ENCODE peak calls at places on chromosomes 5 and 9, in seven cellular contexts. P is fibroblast of lung; K is CD8-positive, alpha-beta memory T cell; N is psoas muscle; O is Peyer's patch; R is naive thymus-derived CD4-positive, alpha-beta T cell; J is left lung. W is an unnamed sample.

GRCh38 chr5:134242146-134242545 is 16.3 kb upstream of the PPP2CA start:
- DNase-seq in P (peak; percentile 92), K (no peak), N (peak; percentile 72), O (no peak), R (no peak), J (no peak), W (no peak)

GRCh38 chr9:73565833-73566465 is 414.3 kb downstream of the ANXA1 start:
- DNase-seq in P (peak; percentile 75), K (no peak), N (no peak), O (no peak), R (no peak), J (no peak), W (no peak)

GRCh38 chr5:14705556-14705955 is 41.0 kb downstream of the OTULIN start:
- DNase-seq in P (no peak), K (no peak), N (no peak), O (no peak), R (no peak), J (no peak), W (no peak)

GRCh38 chr5:95261369-95262175 is 23.3 kb downstream of the MCTP1 start:
- DNase-seq in P (peak; percentile 18), K (no peak), N (no peak), O (no peak), R (no peak), J (no peak), W (no peak)

GRCh38 chr9:20701058-20701457 is 17.0 kb downstream of the FOCAD start:
- DNase-seq in P (peak; percentile 10), K (no peak), N (no peak), O (no peak), R (no peak), J (no peak), W (no peak)

GRCh38 chr5:171261361-171261760 is 47.7 kb upstream of the TLX3 start:
- DNase-seq in P (no peak), K (no peak), N (no peak), O (no peak), R (no peak), J (no peak), W (no peak)

GRCh38 chr9:21744320-21744719 is 58.1 kb upstream of the MTAP start:
- DNase-seq in P (no peak), K (no peak), N (no peak), O (no peak), R (no peak), J (no peak), W (no peak)

GRCh38 chr9:76456202-76456926 is 2.6 kb upstream of the GCNT1 start:
- DNase-seq in P (peak; percentile 73), K (peak; percentile 56), N (no peak), O (peak; percentile 79), R (peak; percentile 43), J (no peak), W (peak; percentile 25)

GRCh38 chr5:115601709-115602584 is at the start of gene TICAM2:
- DNase-seq in P (peak; percentile 83), K (peak; percentile 74), N (peak; percentile 81), O (peak; percentile 85), R (peak; percentile 58), J (peak; percentile 93), W (peak; percentile 47)

GRCh38 chr5:118008779-118009178 is 979.6 kb downstream of the DTWD2 start:
- DNase-seq in P (no peak), K (no peak), N (no peak), O (no peak), R (no peak), J (no peak), W (no peak)

GRCh38 chr9:120935383-120935857 is 8.8 kb upstream of the TRAF1 start:
- DNase-seq in P (peak; percentile 86), K (no peak), N (peak; percentile 95), O (peak; percentile 94), R (no peak), J (peak; percentile 93), W (no peak)

GRCh38 chr5:172441262-172441751 is 13.0 kb downstream of the SH3PXD2B start:
- DNase-seq in P (no peak), K (no peak), N (peak; percentile 74), O (no peak), R (no peak), J (peak; percentile 39), W (no peak)

GRCh38 chr9:87137718-87138117 is 190.4 kb upstream of the GAS1 start:
- DNase-seq in P (no peak), K (no peak), N (no peak), O (no peak), R (no peak), J (no peak), W (no peak)

GRCh38 chr9:83231039-83231438 is 168.1 kb upstream of the RASEF start:
- DNase-seq in P (no peak), K (no peak), N (no peak), O (no peak), R (no peak), J (no peak), W (no peak)

GRCh38 chr9:83059417-83059816 is 3.5 kb downstream of the RASEF start:
- DNase-seq in P (no peak), K (no peak), N (no peak), O (no peak), R (no peak), J (no peak), W (no peak)

GRCh38 chr9:122364783-122365150 is 6.1 kb upstream of the PTGS1 start:
- DNase-seq in P (no peak), K (no peak), N (peak; percentile 73), O (no peak), R (no peak), J (no peak), W (no peak)

GRCh38 chr9:11158063-11158462 is 545.3 kb upstream of the PTPRD start:
- DNase-seq in P (no peak), K (no peak), N (no peak), O (no peak), R (no peak), J (no peak), W (no peak)

GRCh38 chr9:124248992-124249391 is 8.8 kb upstream of the NEK6 start:
- DNase-seq in P (no peak), K (no peak), N (peak; percentile 33), O (peak; percentile 14), R (no peak), J (no peak), W (no peak)

GRCh38 chr5:34522599-34523381 is 133.3 kb upstream of the RAI14 start:
- DNase-seq in P (peak; percentile 85), K (peak; percentile 63), N (no peak), O (peak; percentile 85), R (peak; percentile 38), J (no peak), W (no peak)

GRCh38 chr9:91130796-91131318 is 230.9 kb downstream of the AUH start:
- DNase-seq in P (no peak), K (no peak), N (no peak), O (no peak), R (no peak), J (no peak), W (no peak)

GRCh38 chr9:129517006-129517405 is 103.9 kb downstream of the C9orf50 start:
- DNase-seq in P (no peak), K (no peak), N (no peak), O (no peak), R (no peak), J (no peak), W (no peak)

GRCh38 chr9:129514891-129515290 is 106.0 kb downstream of the C9orf50 start:
- DNase-seq in P (no peak), K (no peak), N (no peak), O (no peak), R (no peak), J (no peak), W (no peak)

GRCh38 chr9:129513282-129513681 is 107.6 kb downstream of the C9orf50 start:
- DNase-seq in P (no peak), K (no peak), N (no peak), O (no peak), R (no peak), J (no peak), W (no peak)

GRCh38 chr9:129513856-129514496 is 106.9 kb downstream of the C9orf50 start:
- DNase-seq in P (no peak), K (no peak), N (no peak), O (no peak), R (no peak), J (no peak), W (no peak)

DNA sequence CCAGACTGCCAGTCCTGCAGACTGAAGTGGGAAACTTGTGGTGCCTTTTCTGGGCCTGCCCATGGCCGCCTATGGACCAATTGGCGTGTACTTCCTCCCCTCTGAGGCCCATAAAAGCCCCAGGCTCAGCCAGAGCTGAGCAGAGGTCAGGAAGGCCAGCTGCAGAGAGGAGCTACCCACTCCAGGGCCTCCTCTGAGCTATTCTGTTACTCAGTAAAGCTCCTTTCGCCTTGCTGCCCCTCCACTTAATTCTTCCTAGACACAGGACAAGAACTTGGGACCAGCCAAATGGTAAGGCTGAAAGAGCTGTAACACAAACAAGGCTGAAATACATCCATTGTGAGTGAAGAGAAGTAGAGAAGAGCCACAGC is 106.4 kb downstream of the C9orf50 start:
- DNase-seq in P (no peak), K (no peak), N (no peak), O (no peak), R (no peak), J (no peak), W (no peak)
- H3K9me3 ChIP-seq in P (no peaks in the 10 kb centered on the region), K (peaks cover 5% of the 10 kb centered on the region), N (peaks cover 11% of the 10 kb centered on the region), O (peaks cover 13% of the 10 kb centered on the region), R (no peaks in the 10 kb centered on the region), J (peaks cover 35% of the 10 kb centered on the region), W (no peaks in the 10 kb centered on the region)

GRCh38 chr9:81979196-81979595 is 9.4 kb upstream of the SPATA31D1 start:
- DNase-seq in P (peak; percentile 58), K (no peak), N (no peak), O (no peak), R (no peak), J (no peak), W (no peak)
- H3K9me3 ChIP-seq in P (no peaks in the 10 kb centered on the region), K (no peaks in the 10 kb centered on the region), N (no peaks in the 10 kb centered on the region), O (no peaks in the 10 kb centered on the region), R (no peaks in the 10 kb centered on the region), J (peaks cover 11% of the 10 kb centered on the region), W (no peaks in the 10 kb centered on the region)

DNA sequence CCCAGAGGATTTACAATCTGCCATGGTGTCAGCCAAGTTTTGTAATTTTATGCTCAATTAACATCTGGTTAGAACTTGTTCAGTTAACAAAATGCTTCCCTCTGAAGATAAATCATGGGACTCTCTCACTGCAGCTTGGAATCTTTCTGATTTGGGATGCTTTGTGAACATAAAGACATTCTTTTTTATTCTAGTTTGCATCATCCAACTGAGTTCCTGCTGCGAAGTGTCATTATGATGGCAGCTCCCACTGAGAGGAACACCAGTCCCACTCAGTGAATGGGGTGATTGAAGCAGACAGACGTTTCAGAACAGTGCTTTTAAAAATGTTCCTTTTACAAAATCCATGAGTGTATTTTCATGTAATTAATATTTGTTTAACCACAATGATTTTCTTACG is 863.8 kb downstream of the TLE4 start:
- DNase-seq in P (no peak), K (no peak), N (no peak), O (no peak), R (no peak), J (no peak), W (no peak)
- H3K9me3 ChIP-seq in P (no peaks in the 10 kb centered on the region), K (no peaks in the 10 kb centered on the region), N (no peaks in the 10 kb centered on the region), O (peaks cover 3% of the 10 kb centered on the region), R (no peaks in the 10 kb centered on the region), J (no peaks in the 10 kb centered on the region), W (no peaks in the 10 kb centered on the region)

GRCh38 chr5:158485604-158486081 is 614.1 kb downstream of the EBF1 start:
- DNase-seq in P (no peak), K (no peak), N (peak; percentile 51), O (no peak), R (no peak), J (no peak), W (no peak)
- H3K9me3 ChIP-seq in P (no peaks in the 10 kb centered on the region), K (no peaks in the 10 kb centered on the region), N (no peaks in the 10 kb centered on the region), O (no peaks in the 10 kb centered on the region), R (no peaks in the 10 kb centered on the region), J (no peaks in the 10 kb centered on the region), W (no peaks in the 10 kb centered on the region)